ENCODE peak calls at places on chromosome 11, in seven cellular contexts. B is tibial artery, C is Caco-2, X is pancreas, M is A673, N is A549, V is fibroblast of lung. Z is an unnamed sample. For H3K4me1, the result is how much of the 10 kb centered on the place peaks cover.

GRCh38 chr11:134276396-134277175 is 407 bp downstream of the GLB1L3 start:
- DNase-seq in V (no peak), B (no peak), C (no peak), M (no peak), N (no peak), X (no peak), Z (no peak)

GRCh38 chr11:62922653-62923371 is 1.6 kb upstream of the CHRM1 start:
- DNase-seq in C (no peak), X (no peak), B (no peak), M (peak), V (no peak), N (peak), Z (no peak)

GRCh38 chr11:45560935-45561330 is 104.5 kb downstream of the CHST1 start:
- DNase-seq in B (no peak), V (no peak), M (no peak), X (no peak), C (no peak), N (no peak), Z (no peak)

GRCh38 chr11:118939948-118940598 is 14.3 kb upstream of the BCL9L start:
- DNase-seq in N (no peak), V (peak), C (no peak), X (no peak), M (peak), B (no peak), Z (no peak)

GRCh38 chr11:70782401-70782913 is 384.1 kb downstream of the CTTN start:
- DNase-seq in V (no peak), M (no peak), X (no peak), B (no peak), C (no peak), N (no peak), Z (no peak)

GRCh38 chr11:57493507-57494503 is 21.7 kb downstream of the SLC43A1 start:
- DNase-seq in V (no peak), B (no peak), M (peak), X (peak), C (peak), N (no peak), Z (no peak)

GRCh38 chr11:40867991-40868685 is 591.3 kb downstream of the LRRC4C start:
- DNase-seq in M (no peak), X (no peak), V (peak), N (no peak), B (no peak), C (no peak), Z (no peak)

GRCh38 chr11:69883292-69884255 is 64.4 kb upstream of the FGF3 start:
- DNase-seq in C (no peak), V (no peak), N (no peak), M (no peak), B (no peak), X (no peak), Z (peak)

GRCh38 chr11:3022982-3023381 is 30.9 kb upstream of the NAP1L4 start:
- DNase-seq in C (no peak), B (no peak), V (peak), N (no peak), X (no peak), M (no peak), Z (no peak)

GRCh38 chr11:29333993-29334780 is 682.6 kb downstream of the KCNA4 start:
- DNase-seq in C (peak), B (no peak), M (peak), N (peak), X (no peak), V (peak), Z (no peak)

GRCh38 chr11:73388241-73389133 is 12.3 kb downstream of the RELT start:
- DNase-seq in C (no peak), X (no peak), M (no peak), N (no peak), V (no peak), B (no peak), Z (no peak)

GRCh38 chr11:76152741-76153608 is 53.3 kb downstream of the WNT11 start:
- DNase-seq in N (no peak), B (no peak), M (no peak), V (no peak), X (no peak), C (peak), Z (no peak)

GRCh38 chr11:62423012-62423411 is 4.2 kb downstream of the SCGB1A1 start:
- DNase-seq in X (no peak), C (no peak), B (no peak), N (no peak), V (no peak), M (no peak), Z (no peak)

GRCh38 chr11:124592627-124593026 is 18.6 kb upstream of the PANX3 start:
- DNase-seq in C (no peak), N (no peak), X (no peak), M (no peak), B (no peak), V (no peak), Z (no peak)

GRCh38 chr11:79544324-79544723 is 103.5 kb upstream of the TENM4 start:
- DNase-seq in N (no peak), M (no peak), V (no peak), B (no peak), X (no peak), C (no peak), Z (no peak)

GRCh38 chr11:126347751-126348628 is 7.5 kb upstream of the ST3GAL4 start:
- DNase-seq in C (no peak), N (no peak), B (no peak), M (no peak), X (no peak), V (no peak), Z (peak)

GRCh38 chr11:62954478-62954877 is 30.3 kb downstream of the SLC22A6 start:
- DNase-seq in C (no peak), N (no peak), B (no peak), V (no peak), X (no peak), M (no peak), Z (no peak)

GRCh38 chr11:1970956-1971355 is 23.8 kb downstream of the MRPL23 start:
- DNase-seq in M (no peak), B (peak), X (no peak), V (no peak), N (no peak), C (no peak), Z (no peak)

GRCh38 chr11:13292970-13293369 is 15.4 kb downstream of the BMAL1 start:
- DNase-seq in N (no peak), C (no peak), X (no peak), V (no peak), B (no peak), M (no peak), Z (no peak)
- TF ChIP-seq CTCF in N (no peak), C (no peak), X (no peak), V (no peak), B (no peak), M (no peak), Z (no peak)

DNA sequence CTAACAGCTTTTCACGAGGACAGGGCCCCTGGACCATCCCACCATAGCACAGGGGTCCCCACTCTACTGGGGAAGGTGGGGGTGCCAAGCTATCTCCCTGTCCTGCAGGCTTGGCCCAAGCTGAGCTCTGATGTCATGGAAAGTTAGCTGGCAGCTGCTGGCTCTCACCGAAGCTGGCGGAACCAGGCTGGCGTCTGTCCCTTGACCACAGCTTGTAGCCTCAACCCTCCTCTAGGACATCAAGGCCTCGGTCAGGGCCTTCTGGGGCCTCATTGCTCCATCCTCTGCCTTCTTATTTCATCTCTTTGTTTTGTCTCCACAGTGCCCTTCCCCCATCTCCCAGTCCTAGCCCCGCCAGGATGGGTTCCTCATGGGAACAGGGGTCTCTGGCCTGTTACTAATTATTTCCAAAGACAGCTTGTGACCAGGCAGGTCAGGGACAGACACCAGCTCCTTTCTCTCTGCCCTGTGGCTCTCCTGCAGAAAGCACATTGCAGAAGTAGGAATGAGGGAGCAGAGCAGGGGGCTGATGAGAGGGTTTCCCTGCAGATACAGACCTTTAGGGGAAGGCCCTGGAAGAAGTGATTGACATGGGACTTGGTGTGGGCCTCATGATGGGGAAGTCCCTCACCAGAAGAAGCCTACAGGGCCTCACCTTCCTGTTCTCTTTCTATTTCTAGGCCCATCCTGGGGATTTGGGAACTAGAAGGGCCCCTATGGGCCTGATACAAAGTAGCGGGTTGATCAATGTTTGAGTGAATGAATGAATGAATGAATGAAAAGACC is 97.5 kb upstream of the ALX4 start:
- DNase-seq in V (no peak), B (no peak), N (no peak), C (no peak), M (no peak), X (no peak), Z (no peak)
- H3K4me1 ChIP-seq in V (under half), B (under half), N (under half), C (under half), M (under half), X (under half), Z (under half)

GRCh38 chr11:14645247-14645912 is 1.8 kb downstream of the PDE3B start:
- DNase-seq in M (peak), C (no peak), V (peak), N (peak), B (no peak), X (no peak), Z (no peak)
- H3K4me3 ChIP-seq in M (peak), C (peak), V (peak), N (peak), B (peak), X (peak), Z (peak)

GRCh38 chr11:30481385-30481784 is 104.8 kb downstream of the MPPED2 start:
- DNase-seq in C (no peak), X (no peak), M (no peak), B (no peak), V (no peak), N (no peak), Z (no peak)

GRCh38 chr11:30479899-30480298 is 106.3 kb downstream of the MPPED2 start:
- DNase-seq in X (no peak), V (no peak), M (no peak), B (no peak), N (no peak), C (no peak), Z (no peak)

GRCh38 chr11:30485222-30485621 is 100.9 kb downstream of the MPPED2 start:
- DNase-seq in C (no peak), B (no peak), N (no peak), X (no peak), M (no peak), V (no peak), Z (no peak)

GRCh38 chr11:30478923-30479322 is 107.2 kb downstream of the MPPED2 start:
- DNase-seq in N (no peak), M (no peak), V (no peak), B (peak), X (no peak), C (no peak), Z (no peak)

DNA sequence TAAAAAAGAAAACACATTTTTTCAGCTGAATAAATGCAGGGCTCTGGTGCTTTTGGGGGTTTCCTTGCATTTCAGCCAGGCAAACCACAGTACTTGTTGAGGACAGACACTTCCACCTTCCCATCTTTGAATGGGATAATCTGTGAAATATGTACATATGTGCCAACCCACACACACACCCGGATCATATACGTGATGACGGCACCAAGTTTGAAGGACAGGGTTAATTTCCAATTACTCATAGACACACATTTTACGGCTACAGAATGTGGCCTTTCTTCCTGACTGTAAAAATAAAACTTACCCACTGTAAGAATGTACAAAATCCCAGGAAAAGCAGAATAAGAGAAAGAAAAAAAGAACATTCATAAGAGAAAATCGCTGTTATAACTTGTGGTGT is 104.3 kb downstream of the MPPED2 start:
- DNase-seq in C (no peak), N (no peak), M (no peak), V (peak), X (no peak), B (no peak), Z (no peak)
- TF ChIP-seq CTCF in C (no peak), N (no peak), M (no peak), V (no peak), X (no peak), B (no peak), Z (no peak)

Z was measured in RWPE2.